ENCODE peak calls at places on chromosome 15, in eight cellular contexts. One of them, this sample, is unnamed.

GRCh38 chr15:76278651-76279050 is 32.6 kb downstream of the ETFA start:
- DNase-seq in adipocyte: no peak
- DNase-seq in activated CD4-positive, CD25-positive, alpha-beta regulatory T cell treated with anti-CD3 and anti-CD28 coated beads, Interleukin-2, amount 50 U/mL, for 72 hours: no peak
- DNase-seq in iPS DF 19.7: no peak
- DNase-seq in activated CD8-positive, alpha-beta memory T cell treated with anti-CD3 and anti-CD28 coated beads for 4 hours: no peak
- DNase-seq in activated CD4-positive, alpha-beta memory T cell treated with anti-CD3 and anti-CD28 coated beads, Interleukin-2, amount 10 ng/mL, durations not matched to agents 7 days and 5 days: no peak
- DNase-seq in fibroblast of the conjunctiva: no peak
- DNase-seq in iris pigment epithelial cell: no peak
- DNase-seq in this sample: no peak

GRCh38 chr15:101187820-101188516 is 63.9 kb downstream of the CHSY1 start:
- DNase-seq in adipocyte: peak
- DNase-seq in activated CD4-positive, CD25-positive, alpha-beta regulatory T cell treated with anti-CD3 and anti-CD28 coated beads, Interleukin-2, amount 50 U/mL, for 72 hours: no peak
- DNase-seq in iPS DF 19.7: no peak
- DNase-seq in activated CD8-positive, alpha-beta memory T cell treated with anti-CD3 and anti-CD28 coated beads for 4 hours: no peak
- DNase-seq in activated CD4-positive, alpha-beta memory T cell treated with anti-CD3 and anti-CD28 coated beads, Interleukin-2, amount 10 ng/mL, durations not matched to agents 7 days and 5 days: no peak
- DNase-seq in fibroblast of the conjunctiva: no peak
- DNase-seq in iris pigment epithelial cell: peak
- DNase-seq in this sample: peak

GRCh38 chr15:73818308-73818985 is 54.9 kb upstream of the TBC1D21 start:
- DNase-seq in adipocyte: no peak
- DNase-seq in activated CD4-positive, CD25-positive, alpha-beta regulatory T cell treated with anti-CD3 and anti-CD28 coated beads, Interleukin-2, amount 50 U/mL, for 72 hours: no peak
- DNase-seq in iPS DF 19.7: no peak
- DNase-seq in activated CD8-positive, alpha-beta memory T cell treated with anti-CD3 and anti-CD28 coated beads for 4 hours: no peak
- DNase-seq in activated CD4-positive, alpha-beta memory T cell treated with anti-CD3 and anti-CD28 coated beads, Interleukin-2, amount 10 ng/mL, durations not matched to agents 7 days and 5 days: no peak
- DNase-seq in fibroblast of the conjunctiva: no peak
- DNase-seq in iris pigment epithelial cell: no peak
- DNase-seq in this sample: no peak

GRCh38 chr15:28992340-28992864 is 106.6 kb downstream of the APBA2 start:
- DNase-seq in adipocyte: no peak
- DNase-seq in activated CD4-positive, CD25-positive, alpha-beta regulatory T cell treated with anti-CD3 and anti-CD28 coated beads, Interleukin-2, amount 50 U/mL, for 72 hours: no peak
- DNase-seq in iPS DF 19.7: no peak
- DNase-seq in activated CD8-positive, alpha-beta memory T cell treated with anti-CD3 and anti-CD28 coated beads for 4 hours: no peak
- DNase-seq in activated CD4-positive, alpha-beta memory T cell treated with anti-CD3 and anti-CD28 coated beads, Interleukin-2, amount 10 ng/mL, durations not matched to agents 7 days and 5 days: no peak
- DNase-seq in fibroblast of the conjunctiva: no peak
- DNase-seq in iris pigment epithelial cell: no peak
- DNase-seq in this sample: no peak

GRCh38 chr15:23857028-23857641 is 170.0 kb upstream of the NDN start:
- DNase-seq in adipocyte: peak
- DNase-seq in activated CD4-positive, CD25-positive, alpha-beta regulatory T cell treated with anti-CD3 and anti-CD28 coated beads, Interleukin-2, amount 50 U/mL, for 72 hours: no peak
- DNase-seq in iPS DF 19.7: no peak
- DNase-seq in activated CD8-positive, alpha-beta memory T cell treated with anti-CD3 and anti-CD28 coated beads for 4 hours: no peak
- DNase-seq in activated CD4-positive, alpha-beta memory T cell treated with anti-CD3 and anti-CD28 coated beads, Interleukin-2, amount 10 ng/mL, durations not matched to agents 7 days and 5 days: no peak
- DNase-seq in fibroblast of the conjunctiva: peak
- DNase-seq in iris pigment epithelial cell: peak
- DNase-seq in this sample: no peak

GRCh38 chr15:31326729-31327673 is at the start of gene KLF13:
- DNase-seq in adipocyte: peak
- DNase-seq in activated CD4-positive, CD25-positive, alpha-beta regulatory T cell treated with anti-CD3 and anti-CD28 coated beads, Interleukin-2, amount 50 U/mL, for 72 hours: no peak
- DNase-seq in iPS DF 19.7: no peak
- DNase-seq in activated CD8-positive, alpha-beta memory T cell treated with anti-CD3 and anti-CD28 coated beads for 4 hours: peak
- DNase-seq in activated CD4-positive, alpha-beta memory T cell treated with anti-CD3 and anti-CD28 coated beads, Interleukin-2, amount 10 ng/mL, durations not matched to agents 7 days and 5 days: peak
- DNase-seq in fibroblast of the conjunctiva: no peak
- DNase-seq in iris pigment epithelial cell: peak
- DNase-seq in this sample: peak

GRCh38 chr15:55334997-55335396 is 16.0 kb downstream of the PIGB start:
- DNase-seq in adipocyte: no peak
- DNase-seq in activated CD4-positive, CD25-positive, alpha-beta regulatory T cell treated with anti-CD3 and anti-CD28 coated beads, Interleukin-2, amount 50 U/mL, for 72 hours: no peak
- DNase-seq in iPS DF 19.7: no peak
- DNase-seq in activated CD8-positive, alpha-beta memory T cell treated with anti-CD3 and anti-CD28 coated beads for 4 hours: no peak
- DNase-seq in activated CD4-positive, alpha-beta memory T cell treated with anti-CD3 and anti-CD28 coated beads, Interleukin-2, amount 10 ng/mL, durations not matched to agents 7 days and 5 days: no peak
- DNase-seq in fibroblast of the conjunctiva: no peak
- DNase-seq in iris pigment epithelial cell: peak
- DNase-seq in this sample: peak

GRCh38 chr15:89016549-89017041 is 71.7 kb upstream of the ABHD2 start:
- DNase-seq in adipocyte: no peak
- DNase-seq in activated CD4-positive, CD25-positive, alpha-beta regulatory T cell treated with anti-CD3 and anti-CD28 coated beads, Interleukin-2, amount 50 U/mL, for 72 hours: no peak
- DNase-seq in iPS DF 19.7: no peak
- DNase-seq in activated CD8-positive, alpha-beta memory T cell treated with anti-CD3 and anti-CD28 coated beads for 4 hours: no peak
- DNase-seq in activated CD4-positive, alpha-beta memory T cell treated with anti-CD3 and anti-CD28 coated beads, Interleukin-2, amount 10 ng/mL, durations not matched to agents 7 days and 5 days: no peak
- DNase-seq in fibroblast of the conjunctiva: no peak
- DNase-seq in iris pigment epithelial cell: peak
- DNase-seq in this sample: peak

GRCh38 chr15:66232267-66232625 is 21.3 kb downstream of the MEGF11 start:
- DNase-seq in adipocyte: no peak
- DNase-seq in activated CD4-positive, CD25-positive, alpha-beta regulatory T cell treated with anti-CD3 and anti-CD28 coated beads, Interleukin-2, amount 50 U/mL, for 72 hours: no peak
- DNase-seq in iPS DF 19.7: no peak
- DNase-seq in activated CD8-positive, alpha-beta memory T cell treated with anti-CD3 and anti-CD28 coated beads for 4 hours: no peak
- DNase-seq in activated CD4-positive, alpha-beta memory T cell treated with anti-CD3 and anti-CD28 coated beads, Interleukin-2, amount 10 ng/mL, durations not matched to agents 7 days and 5 days: no peak
- DNase-seq in fibroblast of the conjunctiva: no peak
- DNase-seq in iris pigment epithelial cell: no peak
- DNase-seq in this sample: no peak

GRCh38 chr15:61426466-61426865 is 197.4 kb upstream of the RORA start:
- DNase-seq in adipocyte: no peak
- DNase-seq in activated CD4-positive, CD25-positive, alpha-beta regulatory T cell treated with anti-CD3 and anti-CD28 coated beads, Interleukin-2, amount 50 U/mL, for 72 hours: no peak
- DNase-seq in iPS DF 19.7: peak
- DNase-seq in activated CD8-positive, alpha-beta memory T cell treated with anti-CD3 and anti-CD28 coated beads for 4 hours: no peak
- DNase-seq in activated CD4-positive, alpha-beta memory T cell treated with anti-CD3 and anti-CD28 coated beads, Interleukin-2, amount 10 ng/mL, durations not matched to agents 7 days and 5 days: no peak
- DNase-seq in fibroblast of the conjunctiva: no peak
- DNase-seq in iris pigment epithelial cell: no peak
- DNase-seq in this sample: no peak

GRCh38 chr15:62447742-62448141 is 282.7 kb upstream of the C2CD4B start:
- DNase-seq in adipocyte: no peak
- DNase-seq in activated CD4-positive, CD25-positive, alpha-beta regulatory T cell treated with anti-CD3 and anti-CD28 coated beads, Interleukin-2, amount 50 U/mL, for 72 hours: no peak
- DNase-seq in iPS DF 19.7: no peak
- DNase-seq in activated CD8-positive, alpha-beta memory T cell treated with anti-CD3 and anti-CD28 coated beads for 4 hours: no peak
- DNase-seq in activated CD4-positive, alpha-beta memory T cell treated with anti-CD3 and anti-CD28 coated beads, Interleukin-2, amount 10 ng/mL, durations not matched to agents 7 days and 5 days: no peak
- DNase-seq in fibroblast of the conjunctiva: no peak
- DNase-seq in iris pigment epithelial cell: no peak
- DNase-seq in this sample: no peak

GRCh38 chr15:45892182-45892581 is 257.4 kb downstream of the SQOR start:
- DNase-seq in adipocyte: no peak
- DNase-seq in activated CD4-positive, CD25-positive, alpha-beta regulatory T cell treated with anti-CD3 and anti-CD28 coated beads, Interleukin-2, amount 50 U/mL, for 72 hours: no peak
- DNase-seq in iPS DF 19.7: no peak
- DNase-seq in activated CD8-positive, alpha-beta memory T cell treated with anti-CD3 and anti-CD28 coated beads for 4 hours: no peak
- DNase-seq in activated CD4-positive, alpha-beta memory T cell treated with anti-CD3 and anti-CD28 coated beads, Interleukin-2, amount 10 ng/mL, durations not matched to agents 7 days and 5 days: no peak
- DNase-seq in fibroblast of the conjunctiva: no peak
- DNase-seq in iris pigment epithelial cell: no peak
- DNase-seq in this sample: no peak

GRCh38 chr15:80689716-80690115 is 5.4 kb upstream of the ABHD17C start:
- DNase-seq in adipocyte: no peak
- DNase-seq in activated CD4-positive, CD25-positive, alpha-beta regulatory T cell treated with anti-CD3 and anti-CD28 coated beads, Interleukin-2, amount 50 U/mL, for 72 hours: no peak
- DNase-seq in iPS DF 19.7: no peak
- DNase-seq in activated CD8-positive, alpha-beta memory T cell treated with anti-CD3 and anti-CD28 coated beads for 4 hours: no peak
- DNase-seq in activated CD4-positive, alpha-beta memory T cell treated with anti-CD3 and anti-CD28 coated beads, Interleukin-2, amount 10 ng/mL, durations not matched to agents 7 days and 5 days: no peak
- DNase-seq in fibroblast of the conjunctiva: no peak
- DNase-seq in iris pigment epithelial cell: peak
- DNase-seq in this sample: peak

GRCh38 chr15:63070681-63071129 is 28.2 kb downstream of the TPM1 start:
- DNase-seq in adipocyte: no peak
- DNase-seq in activated CD4-positive, CD25-positive, alpha-beta regulatory T cell treated with anti-CD3 and anti-CD28 coated beads, Interleukin-2, amount 50 U/mL, for 72 hours: no peak
- DNase-seq in iPS DF 19.7: no peak
- DNase-seq in activated CD8-positive, alpha-beta memory T cell treated with anti-CD3 and anti-CD28 coated beads for 4 hours: no peak
- DNase-seq in activated CD4-positive, alpha-beta memory T cell treated with anti-CD3 and anti-CD28 coated beads, Interleukin-2, amount 10 ng/mL, durations not matched to agents 7 days and 5 days: no peak
- DNase-seq in fibroblast of the conjunctiva: no peak
- DNase-seq in iris pigment epithelial cell: no peak
- DNase-seq in this sample: peak

GRCh38 chr15:25655168-25655956 is 207.8 kb downstream of the ATP10A start:
- DNase-seq in adipocyte: no peak
- DNase-seq in activated CD4-positive, CD25-positive, alpha-beta regulatory T cell treated with anti-CD3 and anti-CD28 coated beads, Interleukin-2, amount 50 U/mL, for 72 hours: no peak
- DNase-seq in iPS DF 19.7: no peak
- DNase-seq in activated CD8-positive, alpha-beta memory T cell treated with anti-CD3 and anti-CD28 coated beads for 4 hours: no peak
- DNase-seq in activated CD4-positive, alpha-beta memory T cell treated with anti-CD3 and anti-CD28 coated beads, Interleukin-2, amount 10 ng/mL, durations not matched to agents 7 days and 5 days: no peak
- DNase-seq in fibroblast of the conjunctiva: no peak
- DNase-seq in iris pigment epithelial cell: no peak
- DNase-seq in this sample: no peak

GRCh38 chr15:94470492-94470891 is 239.1 kb downstream of the MCTP2 start:
- DNase-seq in adipocyte: no peak
- DNase-seq in activated CD4-positive, CD25-positive, alpha-beta regulatory T cell treated with anti-CD3 and anti-CD28 coated beads, Interleukin-2, amount 50 U/mL, for 72 hours: no peak
- DNase-seq in iPS DF 19.7: no peak
- DNase-seq in activated CD8-positive, alpha-beta memory T cell treated with anti-CD3 and anti-CD28 coated beads for 4 hours: no peak
- DNase-seq in activated CD4-positive, alpha-beta memory T cell treated with anti-CD3 and anti-CD28 coated beads, Interleukin-2, amount 10 ng/mL, durations not matched to agents 7 days and 5 days: no peak
- DNase-seq in fibroblast of the conjunctiva: no peak
- DNase-seq in iris pigment epithelial cell: no peak
- DNase-seq in this sample: no peak

GRCh38 chr15:77022646-77023575 is 28.0 kb downstream of the PSTPIP1 start:
- DNase-seq in adipocyte: no peak
- DNase-seq in activated CD4-positive, CD25-positive, alpha-beta regulatory T cell treated with anti-CD3 and anti-CD28 coated beads, Interleukin-2, amount 50 U/mL, for 72 hours: no peak
- DNase-seq in iPS DF 19.7: no peak
- DNase-seq in activated CD8-positive, alpha-beta memory T cell treated with anti-CD3 and anti-CD28 coated beads for 4 hours: no peak
- DNase-seq in activated CD4-positive, alpha-beta memory T cell treated with anti-CD3 and anti-CD28 coated beads, Interleukin-2, amount 10 ng/mL, durations not matched to agents 7 days and 5 days: no peak
- DNase-seq in fibroblast of the conjunctiva: no peak
- DNase-seq in iris pigment epithelial cell: no peak
- DNase-seq in this sample: no peak

This sample was measured in amniotic epithelial cell.